ENCODE peak calls at places on chromosomes 11 and 22, in eight cellular contexts. One of them, this sample, is unnamed.

GRCh38 chr22:43829904-43830851 is 18.1 kb upstream of the EFCAB6 start:
- DNase-seq in NCI-H460: no peak
- DNase-seq in cardiac muscle cell: no peak
- DNase-seq in stimulated activated CD8-positive, alpha-beta memory T cell treated with anti-CD3 and anti-CD28 coated beads, Interleukin-4, amount 100 ng/mL, for 1 hour: no peak
- DNase-seq in NCI-H2029 treated with DMSO at 0.1 percent for 48 hours: no peak
- DNase-seq in activated T-cell treated with anti-CD3 and anti-CD28 coated beads for 1 hour: no peak
- DNase-seq in GM12864: no peak
- DNase-seq in activated CD4-positive, alpha-beta T cell treated with anti-CD3 and anti-CD28 coated beads for 24 hours: no peak
- DNase-seq in this sample: no peak

GRCh38 chr11:10246991-10247390 is 47.0 kb downstream of the SBF2 start:
- DNase-seq in NCI-H460: no peak
- DNase-seq in cardiac muscle cell: no peak
- DNase-seq in stimulated activated CD8-positive, alpha-beta memory T cell treated with anti-CD3 and anti-CD28 coated beads, Interleukin-4, amount 100 ng/mL, for 1 hour: no peak
- DNase-seq in NCI-H2029 treated with DMSO at 0.1 percent for 48 hours: no peak
- DNase-seq in activated T-cell treated with anti-CD3 and anti-CD28 coated beads for 1 hour: no peak
- DNase-seq in GM12864: no peak
- DNase-seq in activated CD4-positive, alpha-beta T cell treated with anti-CD3 and anti-CD28 coated beads for 24 hours: no peak
- DNase-seq in this sample: no peak

GRCh38 chr11:64638017-64638664 is 47.1 kb downstream of the SLC22A12 start:
- DNase-seq in NCI-H460: no peak
- DNase-seq in cardiac muscle cell: peak
- DNase-seq in stimulated activated CD8-positive, alpha-beta memory T cell treated with anti-CD3 and anti-CD28 coated beads, Interleukin-4, amount 100 ng/mL, for 1 hour: no peak
- DNase-seq in NCI-H2029 treated with DMSO at 0.1 percent for 48 hours: no peak
- DNase-seq in activated T-cell treated with anti-CD3 and anti-CD28 coated beads for 1 hour: no peak
- DNase-seq in GM12864: no peak
- DNase-seq in activated CD4-positive, alpha-beta T cell treated with anti-CD3 and anti-CD28 coated beads for 24 hours: no peak
- DNase-seq in this sample: no peak

GRCh38 chr22:48321986-48322545 is 1505.6 kb downstream of the BRD1 start:
- DNase-seq in NCI-H460: no peak
- DNase-seq in cardiac muscle cell: no peak
- DNase-seq in stimulated activated CD8-positive, alpha-beta memory T cell treated with anti-CD3 and anti-CD28 coated beads, Interleukin-4, amount 100 ng/mL, for 1 hour: no peak
- DNase-seq in NCI-H2029 treated with DMSO at 0.1 percent for 48 hours: no peak
- DNase-seq in activated T-cell treated with anti-CD3 and anti-CD28 coated beads for 1 hour: no peak
- DNase-seq in GM12864: no peak
- DNase-seq in activated CD4-positive, alpha-beta T cell treated with anti-CD3 and anti-CD28 coated beads for 24 hours: no peak
- DNase-seq in this sample: no peak

GRCh38 chr22:47282366-47282765 is 519.9 kb downstream of the TBC1D22A start:
- DNase-seq in NCI-H460: no peak
- DNase-seq in cardiac muscle cell: no peak
- DNase-seq in stimulated activated CD8-positive, alpha-beta memory T cell treated with anti-CD3 and anti-CD28 coated beads, Interleukin-4, amount 100 ng/mL, for 1 hour: no peak
- DNase-seq in NCI-H2029 treated with DMSO at 0.1 percent for 48 hours: no peak
- DNase-seq in activated T-cell treated with anti-CD3 and anti-CD28 coated beads for 1 hour: no peak
- DNase-seq in GM12864: no peak
- DNase-seq in activated CD4-positive, alpha-beta T cell treated with anti-CD3 and anti-CD28 coated beads for 24 hours: no peak
- DNase-seq in this sample: no peak

GRCh38 chr11:45654741-45655283 is 10.6 kb downstream of the CHST1 start:
- DNase-seq in NCI-H460: no peak
- DNase-seq in cardiac muscle cell: no peak
- DNase-seq in stimulated activated CD8-positive, alpha-beta memory T cell treated with anti-CD3 and anti-CD28 coated beads, Interleukin-4, amount 100 ng/mL, for 1 hour: no peak
- DNase-seq in NCI-H2029 treated with DMSO at 0.1 percent for 48 hours: no peak
- DNase-seq in activated T-cell treated with anti-CD3 and anti-CD28 coated beads for 1 hour: no peak
- DNase-seq in GM12864: no peak
- DNase-seq in activated CD4-positive, alpha-beta T cell treated with anti-CD3 and anti-CD28 coated beads for 24 hours: no peak
- DNase-seq in this sample: no peak

GRCh38 chr22:19178065-19178658 is 374 bp downstream of the SLC25A1 start:
- DNase-seq in NCI-H460: no peak
- DNase-seq in cardiac muscle cell: peak
- DNase-seq in stimulated activated CD8-positive, alpha-beta memory T cell treated with anti-CD3 and anti-CD28 coated beads, Interleukin-4, amount 100 ng/mL, for 1 hour: no peak
- DNase-seq in NCI-H2029 treated with DMSO at 0.1 percent for 48 hours: no peak
- DNase-seq in activated T-cell treated with anti-CD3 and anti-CD28 coated beads for 1 hour: peak
- DNase-seq in GM12864: no peak
- DNase-seq in activated CD4-positive, alpha-beta T cell treated with anti-CD3 and anti-CD28 coated beads for 24 hours: peak
- DNase-seq in this sample: no peak

GRCh38 chr11:123139206-123139605 is 55.8 kb downstream of the CLMP start:
- DNase-seq in NCI-H460: no peak
- DNase-seq in cardiac muscle cell: no peak
- DNase-seq in stimulated activated CD8-positive, alpha-beta memory T cell treated with anti-CD3 and anti-CD28 coated beads, Interleukin-4, amount 100 ng/mL, for 1 hour: no peak
- DNase-seq in NCI-H2029 treated with DMSO at 0.1 percent for 48 hours: no peak
- DNase-seq in activated T-cell treated with anti-CD3 and anti-CD28 coated beads for 1 hour: no peak
- DNase-seq in GM12864: no peak
- DNase-seq in activated CD4-positive, alpha-beta T cell treated with anti-CD3 and anti-CD28 coated beads for 24 hours: no peak
- DNase-seq in this sample: no peak

GRCh38 chr11:119794141-119794665 is 65.2 kb upstream of the NECTIN1 start:
- DNase-seq in NCI-H460: no peak
- DNase-seq in cardiac muscle cell: no peak
- DNase-seq in stimulated activated CD8-positive, alpha-beta memory T cell treated with anti-CD3 and anti-CD28 coated beads, Interleukin-4, amount 100 ng/mL, for 1 hour: no peak
- DNase-seq in NCI-H2029 treated with DMSO at 0.1 percent for 48 hours: no peak
- DNase-seq in activated T-cell treated with anti-CD3 and anti-CD28 coated beads for 1 hour: no peak
- DNase-seq in GM12864: no peak
- DNase-seq in activated CD4-positive, alpha-beta T cell treated with anti-CD3 and anti-CD28 coated beads for 24 hours: no peak
- DNase-seq in this sample: no peak

GRCh38 chr11:31819533-31820437 is 8.7 kb upstream of the PAX6 start:
- DNase-seq in NCI-H460: no peak
- DNase-seq in cardiac muscle cell: no peak
- DNase-seq in stimulated activated CD8-positive, alpha-beta memory T cell treated with anti-CD3 and anti-CD28 coated beads, Interleukin-4, amount 100 ng/mL, for 1 hour: no peak
- DNase-seq in NCI-H2029 treated with DMSO at 0.1 percent for 48 hours: no peak
- DNase-seq in activated T-cell treated with anti-CD3 and anti-CD28 coated beads for 1 hour: no peak
- DNase-seq in GM12864: no peak
- DNase-seq in activated CD4-positive, alpha-beta T cell treated with anti-CD3 and anti-CD28 coated beads for 24 hours: no peak
- DNase-seq in this sample: no peak

GRCh38 chr11:69141742-69142141 is 14.0 kb upstream of the SMIM38 start:
- DNase-seq in NCI-H460: no peak
- DNase-seq in cardiac muscle cell: no peak
- DNase-seq in stimulated activated CD8-positive, alpha-beta memory T cell treated with anti-CD3 and anti-CD28 coated beads, Interleukin-4, amount 100 ng/mL, for 1 hour: no peak
- DNase-seq in NCI-H2029 treated with DMSO at 0.1 percent for 48 hours: no peak
- DNase-seq in activated T-cell treated with anti-CD3 and anti-CD28 coated beads for 1 hour: no peak
- DNase-seq in GM12864: no peak
- DNase-seq in activated CD4-positive, alpha-beta T cell treated with anti-CD3 and anti-CD28 coated beads for 24 hours: no peak
- DNase-seq in this sample: no peak

GRCh38 chr11:102599642-102600261 is 25.4 kb downstream of the MMP20 start:
- DNase-seq in NCI-H460: peak
- DNase-seq in cardiac muscle cell: no peak
- DNase-seq in stimulated activated CD8-positive, alpha-beta memory T cell treated with anti-CD3 and anti-CD28 coated beads, Interleukin-4, amount 100 ng/mL, for 1 hour: no peak
- DNase-seq in NCI-H2029 treated with DMSO at 0.1 percent for 48 hours: no peak
- DNase-seq in activated T-cell treated with anti-CD3 and anti-CD28 coated beads for 1 hour: no peak
- DNase-seq in GM12864: no peak
- DNase-seq in activated CD4-positive, alpha-beta T cell treated with anti-CD3 and anti-CD28 coated beads for 24 hours: peak
- DNase-seq in this sample: peak

GRCh38 chr11:37812281-37812880 is 1214.3 kb upstream of the RAG2 start:
- DNase-seq in NCI-H460: no peak
- DNase-seq in cardiac muscle cell: no peak
- DNase-seq in stimulated activated CD8-positive, alpha-beta memory T cell treated with anti-CD3 and anti-CD28 coated beads, Interleukin-4, amount 100 ng/mL, for 1 hour: no peak
- DNase-seq in NCI-H2029 treated with DMSO at 0.1 percent for 48 hours: no peak
- DNase-seq in activated T-cell treated with anti-CD3 and anti-CD28 coated beads for 1 hour: no peak
- DNase-seq in GM12864: no peak
- DNase-seq in activated CD4-positive, alpha-beta T cell treated with anti-CD3 and anti-CD28 coated beads for 24 hours: no peak
- DNase-seq in this sample: no peak

GRCh38 chr22:18035740-18036139 is 11.4 kb upstream of the MICAL3 start:
- DNase-seq in NCI-H460: peak
- DNase-seq in cardiac muscle cell: peak
- DNase-seq in stimulated activated CD8-positive, alpha-beta memory T cell treated with anti-CD3 and anti-CD28 coated beads, Interleukin-4, amount 100 ng/mL, for 1 hour: no peak
- DNase-seq in NCI-H2029 treated with DMSO at 0.1 percent for 48 hours: peak
- DNase-seq in activated T-cell treated with anti-CD3 and anti-CD28 coated beads for 1 hour: no peak
- DNase-seq in GM12864: no peak
- DNase-seq in activated CD4-positive, alpha-beta T cell treated with anti-CD3 and anti-CD28 coated beads for 24 hours: no peak
- DNase-seq in this sample: no peak

GRCh38 chr22:40213478-40213877 is 35.8 kb downstream of the TNRC6B start:
- DNase-seq in NCI-H460: no peak
- DNase-seq in cardiac muscle cell: no peak
- DNase-seq in stimulated activated CD8-positive, alpha-beta memory T cell treated with anti-CD3 and anti-CD28 coated beads, Interleukin-4, amount 100 ng/mL, for 1 hour: no peak
- DNase-seq in NCI-H2029 treated with DMSO at 0.1 percent for 48 hours: no peak
- DNase-seq in activated T-cell treated with anti-CD3 and anti-CD28 coated beads for 1 hour: no peak
- DNase-seq in GM12864: no peak
- DNase-seq in activated CD4-positive, alpha-beta T cell treated with anti-CD3 and anti-CD28 coated beads for 24 hours: no peak
- DNase-seq in this sample: peak

GRCh38 chr11:134819026-134819425 is 407.0 kb upstream of the B3GAT1 start:
- DNase-seq in NCI-H460: no peak
- DNase-seq in cardiac muscle cell: peak
- DNase-seq in stimulated activated CD8-positive, alpha-beta memory T cell treated with anti-CD3 and anti-CD28 coated beads, Interleukin-4, amount 100 ng/mL, for 1 hour: no peak
- DNase-seq in NCI-H2029 treated with DMSO at 0.1 percent for 48 hours: no peak
- DNase-seq in activated T-cell treated with anti-CD3 and anti-CD28 coated beads for 1 hour: no peak
- DNase-seq in GM12864: no peak
- DNase-seq in activated CD4-positive, alpha-beta T cell treated with anti-CD3 and anti-CD28 coated beads for 24 hours: no peak
- DNase-seq in this sample: no peak

GRCh38 chr11:130636672-130637463 is 188.4 kb downstream of the ADAMTS15 start:
- DNase-seq in NCI-H460: peak
- DNase-seq in cardiac muscle cell: no peak
- DNase-seq in stimulated activated CD8-positive, alpha-beta memory T cell treated with anti-CD3 and anti-CD28 coated beads, Interleukin-4, amount 100 ng/mL, for 1 hour: no peak
- DNase-seq in NCI-H2029 treated with DMSO at 0.1 percent for 48 hours: peak
- DNase-seq in activated T-cell treated with anti-CD3 and anti-CD28 coated beads for 1 hour: no peak
- DNase-seq in GM12864: no peak
- DNase-seq in activated CD4-positive, alpha-beta T cell treated with anti-CD3 and anti-CD28 coated beads for 24 hours: no peak
- DNase-seq in this sample: no peak

GRCh38 chr11:62133328-62134065 is 9.7 kb downstream of the INCENP start:
- DNase-seq in NCI-H460: no peak
- DNase-seq in cardiac muscle cell: peak
- DNase-seq in stimulated activated CD8-positive, alpha-beta memory T cell treated with anti-CD3 and anti-CD28 coated beads, Interleukin-4, amount 100 ng/mL, for 1 hour: no peak
- DNase-seq in NCI-H2029 treated with DMSO at 0.1 percent for 48 hours: no peak
- DNase-seq in activated T-cell treated with anti-CD3 and anti-CD28 coated beads for 1 hour: no peak
- DNase-seq in GM12864: no peak
- DNase-seq in activated CD4-positive, alpha-beta T cell treated with anti-CD3 and anti-CD28 coated beads for 24 hours: no peak
- DNase-seq in this sample: no peak

GRCh38 chr11:19872526-19873135 is 160.0 kb downstream of the NAV2 start:
- DNase-seq in NCI-H460: no peak
- DNase-seq in cardiac muscle cell: no peak
- DNase-seq in stimulated activated CD8-positive, alpha-beta memory T cell treated with anti-CD3 and anti-CD28 coated beads, Interleukin-4, amount 100 ng/mL, for 1 hour: no peak
- DNase-seq in NCI-H2029 treated with DMSO at 0.1 percent for 48 hours: no peak
- DNase-seq in activated T-cell treated with anti-CD3 and anti-CD28 coated beads for 1 hour: no peak
- DNase-seq in GM12864: no peak
- DNase-seq in activated CD4-positive, alpha-beta T cell treated with anti-CD3 and anti-CD28 coated beads for 24 hours: no peak
- DNase-seq in this sample: no peak

GRCh38 chr11:104653011-104653806 is 245.1 kb downstream of the CASP12 start:
- DNase-seq in NCI-H460: no peak
- DNase-seq in cardiac muscle cell: no peak
- DNase-seq in stimulated activated CD8-positive, alpha-beta memory T cell treated with anti-CD3 and anti-CD28 coated beads, Interleukin-4, amount 100 ng/mL, for 1 hour: no peak
- DNase-seq in NCI-H2029 treated with DMSO at 0.1 percent for 48 hours: no peak
- DNase-seq in activated T-cell treated with anti-CD3 and anti-CD28 coated beads for 1 hour: no peak
- DNase-seq in GM12864: no peak
- DNase-seq in activated CD4-positive, alpha-beta T cell treated with anti-CD3 and anti-CD28 coated beads for 24 hours: no peak
- DNase-seq in this sample: no peak

GRCh38 chr11:45926536-45927331 is 4.3 kb downstream of the LARGE2 start:
- DNase-seq in NCI-H460: no peak
- DNase-seq in cardiac muscle cell: no peak
- DNase-seq in stimulated activated CD8-positive, alpha-beta memory T cell treated with anti-CD3 and anti-CD28 coated beads, Interleukin-4, amount 100 ng/mL, for 1 hour: no peak
- DNase-seq in NCI-H2029 treated with DMSO at 0.1 percent for 48 hours: no peak
- DNase-seq in activated T-cell treated with anti-CD3 and anti-CD28 coated beads for 1 hour: no peak
- DNase-seq in GM12864: no peak
- DNase-seq in activated CD4-positive, alpha-beta T cell treated with anti-CD3 and anti-CD28 coated beads for 24 hours: no peak
- DNase-seq in this sample: no peak

GRCh38 chr22:20567371-20567847 is 60.0 kb downstream of the MED15 start:
- DNase-seq in NCI-H460: no peak
- DNase-seq in cardiac muscle cell: no peak
- DNase-seq in stimulated activated CD8-positive, alpha-beta memory T cell treated with anti-CD3 and anti-CD28 coated beads, Interleukin-4, amount 100 ng/mL, for 1 hour: no peak
- DNase-seq in NCI-H2029 treated with DMSO at 0.1 percent for 48 hours: no peak
- DNase-seq in activated T-cell treated with anti-CD3 and anti-CD28 coated beads for 1 hour: no peak
- DNase-seq in GM12864: no peak
- DNase-seq in activated CD4-positive, alpha-beta T cell treated with anti-CD3 and anti-CD28 coated beads for 24 hours: no peak
- DNase-seq in this sample: no peak

GRCh38 chr22:20200411-20200810 is 49.6 kb upstream of the CCDC188 start:
- DNase-seq in NCI-H460: no peak
- DNase-seq in cardiac muscle cell: no peak
- DNase-seq in stimulated activated CD8-positive, alpha-beta memory T cell treated with anti-CD3 and anti-CD28 coated beads, Interleukin-4, amount 100 ng/mL, for 1 hour: no peak
- DNase-seq in NCI-H2029 treated with DMSO at 0.1 percent for 48 hours: no peak
- DNase-seq in activated T-cell treated with anti-CD3 and anti-CD28 coated beads for 1 hour: no peak
- DNase-seq in GM12864: no peak
- DNase-seq in activated CD4-positive, alpha-beta T cell treated with anti-CD3 and anti-CD28 coated beads for 24 hours: no peak
- DNase-seq in this sample: no peak

GRCh38 chr11:132838621-132839020 is 693.7 kb downstream of the OPCML start:
- DNase-seq in NCI-H460: peak
- DNase-seq in cardiac muscle cell: no peak
- DNase-seq in stimulated activated CD8-positive, alpha-beta memory T cell treated with anti-CD3 and anti-CD28 coated beads, Interleukin-4, amount 100 ng/mL, for 1 hour: no peak
- DNase-seq in NCI-H2029 treated with DMSO at 0.1 percent for 48 hours: no peak
- DNase-seq in activated T-cell treated with anti-CD3 and anti-CD28 coated beads for 1 hour: no peak
- DNase-seq in GM12864: no peak
- DNase-seq in activated CD4-positive, alpha-beta T cell treated with anti-CD3 and anti-CD28 coated beads for 24 hours: no peak
- DNase-seq in this sample: no peak

GRCh38 chr22:30422481-30423295 is 2.9 kb upstream of the MTFP1 start:
- DNase-seq in NCI-H460: peak
- DNase-seq in cardiac muscle cell: peak
- DNase-seq in stimulated activated CD8-positive, alpha-beta memory T cell treated with anti-CD3 and anti-CD28 coated beads, Interleukin-4, amount 100 ng/mL, for 1 hour: no peak
- DNase-seq in NCI-H2029 treated with DMSO at 0.1 percent for 48 hours: no peak
- DNase-seq in activated T-cell treated with anti-CD3 and anti-CD28 coated beads for 1 hour: no peak
- DNase-seq in GM12864: no peak
- DNase-seq in activated CD4-positive, alpha-beta T cell treated with anti-CD3 and anti-CD28 coated beads for 24 hours: peak
- DNase-seq in this sample: no peak

GRCh38 chr22:23058063-23058462 is 12.3 kb upstream of the GNAZ start:
- DNase-seq in NCI-H460: no peak
- DNase-seq in cardiac muscle cell: no peak
- DNase-seq in stimulated activated CD8-positive, alpha-beta memory T cell treated with anti-CD3 and anti-CD28 coated beads, Interleukin-4, amount 100 ng/mL, for 1 hour: no peak
- DNase-seq in NCI-H2029 treated with DMSO at 0.1 percent for 48 hours: no peak
- DNase-seq in activated T-cell treated with anti-CD3 and anti-CD28 coated beads for 1 hour: no peak
- DNase-seq in GM12864: no peak
- DNase-seq in activated CD4-positive, alpha-beta T cell treated with anti-CD3 and anti-CD28 coated beads for 24 hours: no peak
- DNase-seq in this sample: no peak

GRCh38 chr22:23832226-23833016 is 6.4 kb downstream of the DERL3 start:
- DNase-seq in NCI-H460: no peak
- DNase-seq in cardiac muscle cell: no peak
- DNase-seq in stimulated activated CD8-positive, alpha-beta memory T cell treated with anti-CD3 and anti-CD28 coated beads, Interleukin-4, amount 100 ng/mL, for 1 hour: no peak
- DNase-seq in NCI-H2029 treated with DMSO at 0.1 percent for 48 hours: no peak
- DNase-seq in activated T-cell treated with anti-CD3 and anti-CD28 coated beads for 1 hour: no peak
- DNase-seq in GM12864: no peak
- DNase-seq in activated CD4-positive, alpha-beta T cell treated with anti-CD3 and anti-CD28 coated beads for 24 hours: no peak
- DNase-seq in this sample: no peak

GRCh38 chr11:134134167-134134566 is 65.3 kb downstream of the JAM3 start:
- DNase-seq in NCI-H460: no peak
- DNase-seq in cardiac muscle cell: no peak
- DNase-seq in stimulated activated CD8-positive, alpha-beta memory T cell treated with anti-CD3 and anti-CD28 coated beads, Interleukin-4, amount 100 ng/mL, for 1 hour: no peak
- DNase-seq in NCI-H2029 treated with DMSO at 0.1 percent for 48 hours: no peak
- DNase-seq in activated T-cell treated with anti-CD3 and anti-CD28 coated beads for 1 hour: no peak
- DNase-seq in GM12864: no peak
- DNase-seq in activated CD4-positive, alpha-beta T cell treated with anti-CD3 and anti-CD28 coated beads for 24 hours: no peak
- DNase-seq in this sample: no peak

GRCh38 chr11:94786264-94787126 is 18.3 kb downstream of the AMOTL1 start:
- DNase-seq in NCI-H460: no peak
- DNase-seq in cardiac muscle cell: peak
- DNase-seq in stimulated activated CD8-positive, alpha-beta memory T cell treated with anti-CD3 and anti-CD28 coated beads, Interleukin-4, amount 100 ng/mL, for 1 hour: no peak
- DNase-seq in NCI-H2029 treated with DMSO at 0.1 percent for 48 hours: peak
- DNase-seq in activated T-cell treated with anti-CD3 and anti-CD28 coated beads for 1 hour: no peak
- DNase-seq in GM12864: no peak
- DNase-seq in activated CD4-positive, alpha-beta T cell treated with anti-CD3 and anti-CD28 coated beads for 24 hours: no peak
- DNase-seq in this sample: no peak

GRCh38 chr11:130023204-130023603 is 20.6 kb upstream of the PRDM10 start:
- DNase-seq in NCI-H460: no peak
- DNase-seq in cardiac muscle cell: no peak
- DNase-seq in stimulated activated CD8-positive, alpha-beta memory T cell treated with anti-CD3 and anti-CD28 coated beads, Interleukin-4, amount 100 ng/mL, for 1 hour: no peak
- DNase-seq in NCI-H2029 treated with DMSO at 0.1 percent for 48 hours: no peak
- DNase-seq in activated T-cell treated with anti-CD3 and anti-CD28 coated beads for 1 hour: no peak
- DNase-seq in GM12864: peak
- DNase-seq in activated CD4-positive, alpha-beta T cell treated with anti-CD3 and anti-CD28 coated beads for 24 hours: no peak
- DNase-seq in this sample: no peak

This sample was measured in glomerular endothelial cell.